ENCODE peak calls at places on chromosomes 7 and 10, in six cellular contexts. One of them, this sample, is unnamed.

GRCh38 chr7:98771519-98772241 is 98.1 kb downstream of the TMEM130 start:
- DNase-seq in sigmoid colon: no peak
- DNase-seq in upper lobe of left lung: no peak
- DNase-seq in A549: no peak
- DNase-seq in transverse colon: peak
- DNase-seq in ovary: peak
- DNase-seq in this sample: no peak

GRCh38 chr7:138205614-138206150 is 129.4 kb downstream of the AKR1D1 start:
- DNase-seq in sigmoid colon: no peak
- DNase-seq in upper lobe of left lung: no peak
- DNase-seq in A549: no peak
- DNase-seq in transverse colon: no peak
- DNase-seq in ovary: no peak
- DNase-seq in this sample: no peak

GRCh38 chr7:20217193-20217948 is at the start of gene MACC1:
- DNase-seq in sigmoid colon: no peak
- DNase-seq in upper lobe of left lung: no peak
- DNase-seq in A549: no peak
- DNase-seq in transverse colon: peak
- DNase-seq in ovary: no peak
- DNase-seq in this sample: no peak

GRCh38 chr10:18540195-18540594 is 111.2 kb downstream of the NSUN6 start:
- DNase-seq in sigmoid colon: no peak
- DNase-seq in upper lobe of left lung: no peak
- DNase-seq in A549: no peak
- DNase-seq in transverse colon: no peak
- DNase-seq in ovary: no peak
- DNase-seq in this sample: no peak

GRCh38 chr7:83159731-83160130 is 3.0 kb downstream of the PCLO start:
- DNase-seq in sigmoid colon: no peak
- DNase-seq in upper lobe of left lung: no peak
- DNase-seq in A549: no peak
- DNase-seq in transverse colon: no peak
- DNase-seq in ovary: no peak
- DNase-seq in this sample: no peak

GRCh38 chr7:45100761-45101480 is 10.6 kb downstream of the TBRG4 start:
- DNase-seq in sigmoid colon: peak
- DNase-seq in upper lobe of left lung: no peak
- DNase-seq in A549: no peak
- DNase-seq in transverse colon: no peak
- DNase-seq in ovary: no peak
- DNase-seq in this sample: peak

GRCh38 chr7:80151274-80151665 is 16.6 kb downstream of the GNAI1 start:
- DNase-seq in sigmoid colon: no peak
- DNase-seq in upper lobe of left lung: no peak
- DNase-seq in A549: no peak
- DNase-seq in transverse colon: no peak
- DNase-seq in ovary: no peak
- DNase-seq in this sample: no peak

GRCh38 chr7:145831616-145832206 is 284.9 kb upstream of the CNTNAP2 start:
- DNase-seq in sigmoid colon: no peak
- DNase-seq in upper lobe of left lung: no peak
- DNase-seq in A549: no peak
- DNase-seq in transverse colon: no peak
- DNase-seq in ovary: no peak
- DNase-seq in this sample: no peak

GRCh38 chr7:98221611-98222532 is 10.6 kb downstream of the BHLHA15 start:
- DNase-seq in sigmoid colon: peak
- DNase-seq in upper lobe of left lung: no peak
- DNase-seq in A549: no peak
- DNase-seq in transverse colon: no peak
- DNase-seq in ovary: no peak
- DNase-seq in this sample: peak

GRCh38 chr10:86123745-86124144 is 242.8 kb downstream of the GRID1 start:
- DNase-seq in sigmoid colon: no peak
- DNase-seq in upper lobe of left lung: no peak
- DNase-seq in A549: no peak
- DNase-seq in transverse colon: no peak
- DNase-seq in ovary: no peak
- DNase-seq in this sample: no peak

GRCh38 chr7:92848854-92849745 is 12.7 kb upstream of the CDK6 start:
- DNase-seq in sigmoid colon: no peak
- DNase-seq in upper lobe of left lung: no peak
- DNase-seq in A549: no peak
- DNase-seq in transverse colon: peak
- DNase-seq in ovary: no peak
- DNase-seq in this sample: no peak

GRCh38 chr7:158247758-158248487 is 339.7 kb downstream of the PTPRN2 start:
- DNase-seq in sigmoid colon: peak
- DNase-seq in upper lobe of left lung: no peak
- DNase-seq in A549: no peak
- DNase-seq in transverse colon: no peak
- DNase-seq in ovary: no peak
- DNase-seq in this sample: no peak

GRCh38 chr7:2802082-2802481 is 42.0 kb downstream of the GNA12 start:
- DNase-seq in sigmoid colon: no peak
- DNase-seq in upper lobe of left lung: no peak
- DNase-seq in A549: no peak
- DNase-seq in transverse colon: no peak
- DNase-seq in ovary: no peak
- DNase-seq in this sample: no peak

GRCh38 chr10:110959379-110960332 is 40.3 kb downstream of the SHOC2 start:
- DNase-seq in sigmoid colon: no peak
- DNase-seq in upper lobe of left lung: no peak
- DNase-seq in A549: no peak
- DNase-seq in transverse colon: no peak
- DNase-seq in ovary: no peak
- DNase-seq in this sample: no peak

GRCh38 chr10:116849271-116850057 is at the start of gene ENO4:
- DNase-seq in sigmoid colon: peak
- DNase-seq in upper lobe of left lung: peak
- DNase-seq in A549: peak
- DNase-seq in transverse colon: peak
- DNase-seq in ovary: peak
- DNase-seq in this sample: peak

GRCh38 chr7:45888993-45889366 is 692 bp downstream of the IGFBP1 start:
- DNase-seq in sigmoid colon: no peak
- DNase-seq in upper lobe of left lung: no peak
- DNase-seq in A549: no peak
- DNase-seq in transverse colon: no peak
- DNase-seq in ovary: no peak
- DNase-seq in this sample: no peak

DNA sequence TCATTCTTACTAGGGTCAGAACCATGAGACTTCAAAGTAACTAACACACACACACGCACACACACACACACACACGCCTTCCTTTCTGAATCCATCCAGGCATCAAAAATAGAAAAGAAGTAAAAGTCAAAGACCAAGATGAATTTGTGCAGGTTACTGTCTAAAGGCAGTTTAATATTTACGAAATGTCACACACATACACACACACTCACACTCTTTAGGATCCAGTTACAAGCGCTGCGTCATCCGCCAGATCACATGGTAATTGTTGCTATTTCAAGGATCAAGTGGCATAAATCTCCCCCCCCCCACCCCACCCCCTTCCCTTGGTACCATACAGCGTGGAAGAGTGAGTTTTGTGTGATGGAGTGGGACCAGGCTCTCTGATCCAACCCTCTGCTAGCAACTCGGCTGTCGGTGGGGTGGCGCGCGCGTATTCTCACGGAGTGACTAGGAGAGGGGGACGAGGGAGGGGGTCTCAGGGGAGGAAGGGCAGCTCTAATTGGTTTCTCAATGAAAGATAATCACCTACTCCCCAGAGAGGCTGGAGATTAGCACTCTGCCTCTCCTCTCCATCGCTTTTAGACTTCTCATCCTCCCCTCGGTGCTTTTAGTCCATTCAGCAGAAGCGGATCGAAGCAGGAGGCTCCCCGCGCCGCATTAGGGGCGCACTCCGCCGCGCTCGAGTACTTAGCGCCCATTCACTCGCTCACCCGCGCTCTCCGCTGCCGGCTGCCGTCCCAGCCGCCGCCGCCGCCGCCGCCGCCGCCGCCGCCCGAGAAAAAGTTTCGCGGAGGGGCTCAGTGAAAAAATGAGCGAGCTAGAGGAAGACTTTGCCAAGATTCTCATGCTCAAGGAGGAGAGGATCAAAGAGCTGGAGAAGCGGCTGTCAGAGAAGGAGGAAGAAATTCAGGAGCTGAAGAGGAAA is 83.5 kb upstream of the PRKG1 start:
- DNase-seq in sigmoid colon: peak
- DNase-seq in upper lobe of left lung: peak
- DNase-seq in A549: no peak
- DNase-seq in transverse colon: peak
- DNase-seq in ovary: peak
- DNase-seq in this sample: no peak
- H3K4me3 ChIP-seq in sigmoid colon: peak
- H3K4me3 ChIP-seq in upper lobe of left lung: peak
- H3K4me3 ChIP-seq in A549: peak
- H3K4me3 ChIP-seq in transverse colon: peak
- H3K4me3 ChIP-seq in ovary: peak
- H3K4me3 ChIP-seq in this sample: peak

GRCh38 chr7:156842740-156843140 is 50.2 kb downstream of the LMBR1 start:
- DNase-seq in sigmoid colon: no peak
- DNase-seq in upper lobe of left lung: no peak
- DNase-seq in A549: no peak
- DNase-seq in transverse colon: no peak
- DNase-seq in ovary: no peak
- DNase-seq in this sample: no peak

GRCh38 chr7:156841497-156841896 is 51.5 kb downstream of the LMBR1 start:
- DNase-seq in sigmoid colon: no peak
- DNase-seq in upper lobe of left lung: no peak
- DNase-seq in A549: no peak
- DNase-seq in transverse colon: no peak
- DNase-seq in ovary: no peak
- DNase-seq in this sample: no peak

GRCh38 chr7:156840134-156840533 is 52.8 kb downstream of the LMBR1 start:
- DNase-seq in sigmoid colon: no peak
- DNase-seq in upper lobe of left lung: no peak
- DNase-seq in A549: no peak
- DNase-seq in transverse colon: no peak
- DNase-seq in ovary: no peak
- DNase-seq in this sample: no peak

GRCh38 chr7:156843157-156843556 is 49.8 kb downstream of the LMBR1 start:
- DNase-seq in sigmoid colon: no peak
- DNase-seq in upper lobe of left lung: no peak
- DNase-seq in A549: no peak
- DNase-seq in transverse colon: no peak
- DNase-seq in ovary: no peak
- DNase-seq in this sample: no peak

GRCh38 chr7:156842317-156842716 is 50.7 kb downstream of the LMBR1 start:
- DNase-seq in sigmoid colon: no peak
- DNase-seq in upper lobe of left lung: no peak
- DNase-seq in A549: no peak
- DNase-seq in transverse colon: no peak
- DNase-seq in ovary: no peak
- DNase-seq in this sample: no peak
- TF ChIP-seq EP300 in sigmoid colon: no peak
- TF ChIP-seq EP300 in upper lobe of left lung: no peak
- TF ChIP-seq EP300 in A549: no peak
- TF ChIP-seq EP300 in transverse colon: no peak
- TF ChIP-seq EP300 in ovary: no peak
- TF ChIP-seq EP300 in this sample: no peak

GRCh38 chr10:31317171-31317570 is 1.8 kb upstream of the ZEB1 start:
- DNase-seq in sigmoid colon: no peak
- DNase-seq in upper lobe of left lung: no peak
- DNase-seq in A549: no peak
- DNase-seq in transverse colon: no peak
- DNase-seq in ovary: no peak
- DNase-seq in this sample: no peak
- H3K4me3 ChIP-seq in sigmoid colon: no peak
- H3K4me3 ChIP-seq in upper lobe of left lung: no peak
- H3K4me3 ChIP-seq in A549: no peak
- H3K4me3 ChIP-seq in transverse colon: no peak
- H3K4me3 ChIP-seq in ovary: no peak
- H3K4me3 ChIP-seq in this sample: no peak

GRCh38 chr7:107563761-107564552 is at the start of the genes COG5 and DUS4L:
- DNase-seq in sigmoid colon: peak
- DNase-seq in upper lobe of left lung: peak
- DNase-seq in A549: peak
- DNase-seq in transverse colon: peak
- DNase-seq in ovary: peak
- DNase-seq in this sample: peak
- TF ChIP-seq EP300 in sigmoid colon: no peak
- TF ChIP-seq EP300 in upper lobe of left lung: no peak
- TF ChIP-seq EP300 in A549: no peak
- TF ChIP-seq EP300 in transverse colon: no peak
- TF ChIP-seq EP300 in ovary: no peak
- TF ChIP-seq EP300 in this sample: no peak

DNA sequence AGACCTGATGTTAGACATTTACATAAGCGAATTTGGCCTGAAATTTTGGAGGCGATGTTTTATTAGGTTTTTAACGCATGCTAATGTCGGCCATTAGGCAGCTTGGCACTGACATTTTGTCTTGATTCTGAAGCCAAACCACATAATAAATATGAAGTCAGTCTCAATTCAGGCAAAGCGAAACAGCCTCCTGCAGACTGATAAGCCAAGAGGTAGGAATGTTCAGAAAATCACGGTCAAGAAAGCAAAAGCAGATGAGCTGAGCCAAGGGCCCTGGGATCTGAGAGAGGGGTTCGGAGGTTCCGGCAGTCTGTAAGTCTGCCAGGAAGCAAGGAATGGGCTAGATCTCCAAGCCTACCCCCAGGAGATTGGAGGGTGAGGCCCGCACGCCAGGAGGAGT is 240.7 kb downstream of the PRPF18 start:
- DNase-seq in sigmoid colon: no peak
- DNase-seq in upper lobe of left lung: no peak
- DNase-seq in A549: no peak
- DNase-seq in transverse colon: no peak
- DNase-seq in ovary: no peak
- DNase-seq in this sample: no peak
- H3K4me3 ChIP-seq in sigmoid colon: no peak
- H3K4me3 ChIP-seq in upper lobe of left lung: peak
- H3K4me3 ChIP-seq in A549: no peak
- H3K4me3 ChIP-seq in transverse colon: no peak
- H3K4me3 ChIP-seq in ovary: no peak
- H3K4me3 ChIP-seq in this sample: peak

GRCh38 chr10:125707852-125708468 is 11.5 kb upstream of the EDRF1 start:
- DNase-seq in sigmoid colon: no peak
- DNase-seq in upper lobe of left lung: no peak
- DNase-seq in A549: peak
- DNase-seq in transverse colon: no peak
- DNase-seq in ovary: no peak
- DNase-seq in this sample: no peak

GRCh38 chr10:125711110-125711750 is 8.3 kb upstream of the EDRF1 start:
- DNase-seq in sigmoid colon: no peak
- DNase-seq in upper lobe of left lung: no peak
- DNase-seq in A549: no peak
- DNase-seq in transverse colon: no peak
- DNase-seq in ovary: no peak
- DNase-seq in this sample: no peak

GRCh38 chr10:125710267-125710563 is 9.3 kb upstream of the EDRF1 start:
- DNase-seq in sigmoid colon: no peak
- DNase-seq in upper lobe of left lung: no peak
- DNase-seq in A549: no peak
- DNase-seq in transverse colon: no peak
- DNase-seq in ovary: no peak
- DNase-seq in this sample: no peak

GRCh38 chr10:125708971-125709503 is 10.5 kb upstream of the EDRF1 start:
- DNase-seq in sigmoid colon: no peak
- DNase-seq in upper lobe of left lung: no peak
- DNase-seq in A549: no peak
- DNase-seq in transverse colon: no peak
- DNase-seq in ovary: no peak
- DNase-seq in this sample: no peak

GRCh38 chr10:125709553-125710266 is 9.8 kb upstream of the EDRF1 start:
- DNase-seq in sigmoid colon: no peak
- DNase-seq in upper lobe of left lung: no peak
- DNase-seq in A549: no peak
- DNase-seq in transverse colon: no peak
- DNase-seq in ovary: no peak
- DNase-seq in this sample: no peak
- TF ChIP-seq EP300 in sigmoid colon: no peak
- TF ChIP-seq EP300 in upper lobe of left lung: no peak
- TF ChIP-seq EP300 in A549: no peak
- TF ChIP-seq EP300 in transverse colon: no peak
- TF ChIP-seq EP300 in ovary: no peak
- TF ChIP-seq EP300 in this sample: no peak

This sample was measured in suprapubic skin.